ENCODE peak calls at places on chromosomes 13 and 19, in nine cellular contexts. O is tibial nerve, M is endothelial cell of umbilical vein, R is stomach, A is heart left ventricle, F is right lobe of liver, V is uterus, H is sigmoid colon, Z is ovary. J is an unnamed sample.

GRCh38 chr13:98123176-98123575 is 19.7 kb upstream of the FARP1 start:
- DNase-seq in O (no peak), M (no peak), R (no peak), A (no peak), F (no peak), V (no peak), H (no peak), Z (no peak), J (no peak)

GRCh38 chr19:52170863-52171320 is 529 bp downstream of the ZNF836 start:
- DNase-seq in O (no peak), M (peak), R (no peak), A (peak), F (peak), V (peak), H (peak), Z (peak), J (peak)

GRCh38 chr13:24112791-24113190 is 47.7 kb upstream of the SPATA13 start:
- DNase-seq in O (no peak), M (peak), R (no peak), A (no peak), F (no peak), V (no peak), H (no peak), Z (no peak), J (no peak)

GRCh38 chr19:35986664-35987570 is 8.1 kb upstream of the SDHAF1 start:
- DNase-seq in O (no peak), M (no peak), R (no peak), A (peak), F (no peak), V (no peak), H (no peak), Z (no peak), J (no peak)

GRCh38 chr13:111328111-111328802 is 7.8 kb downstream of the TEX29 start:
- DNase-seq in O (no peak), M (no peak), R (no peak), A (no peak), F (no peak), V (no peak), H (no peak), Z (no peak), J (no peak)

GRCh38 chr19:55909801-55910200 is 22.3 kb downstream of the NLRP13 start:
- DNase-seq in O (no peak), M (no peak), R (no peak), A (no peak), F (no peak), V (no peak), H (no peak), Z (no peak), J (no peak)

GRCh38 chr19:41144403-41144802 is 30.2 kb downstream of the CYP2F1 start:
- DNase-seq in O (peak), M (peak), R (peak), A (peak), F (peak), V (peak), H (peak), Z (peak), J (no peak)

GRCh38 chr13:110285991-110286923 is 20.7 kb downstream of the COL4A1 start:
- DNase-seq in O (no peak), M (no peak), R (no peak), A (peak), F (no peak), V (no peak), H (peak), Z (no peak), J (no peak)

GRCh38 chr13:34867590-34867989 is 74.5 kb upstream of the NBEA start:
- DNase-seq in O (no peak), M (no peak), R (no peak), A (no peak), F (no peak), V (no peak), H (no peak), Z (no peak), J (no peak)

GRCh38 chr13:37701972-37702371 is 103.4 kb upstream of the POSTN start:
- DNase-seq in O (peak), M (peak), R (no peak), A (no peak), F (no peak), V (peak), H (no peak), Z (no peak), J (no peak)

GRCh38 chr13:111961236-111961635 is 105.7 kb upstream of the SOX1 start:
- DNase-seq in O (no peak), M (no peak), R (no peak), A (no peak), F (no peak), V (no peak), H (peak), Z (no peak), J (no peak)

GRCh38 chr13:106513025-106513424 is 22.4 kb downstream of the EFNB2 start:
- DNase-seq in O (no peak), M (peak), R (no peak), A (no peak), F (no peak), V (no peak), H (no peak), Z (no peak), J (no peak)

GRCh38 chr19:50481351-50482149 is 4.9 kb upstream of the GARIN5A start:
- DNase-seq in O (no peak), M (no peak), R (no peak), A (no peak), F (no peak), V (no peak), H (no peak), Z (no peak), J (no peak)

GRCh38 chr13:72255908-72256307 is 388.9 kb upstream of the DACH1 start:
- DNase-seq in O (no peak), M (peak), R (no peak), A (no peak), F (no peak), V (no peak), H (no peak), Z (no peak), J (no peak)

GRCh38 chr19:20664917-20665781 is 3.8 kb upstream of the ZNF626 start:
- DNase-seq in O (no peak), M (no peak), R (no peak), A (peak), F (no peak), V (no peak), H (no peak), Z (peak), J (no peak)

GRCh38 chr19:39531834-39532232 is 819 bp downstream of the EID2B start:
- DNase-seq in O (no peak), M (no peak), R (no peak), A (no peak), F (no peak), V (no peak), H (peak), Z (no peak), J (no peak)

GRCh38 chr19:18496167-18496979 is 25.5 kb downstream of the ELL start:
- DNase-seq in O (no peak), M (no peak), R (peak), A (no peak), F (peak), V (no peak), H (no peak), Z (no peak), J (peak)

GRCh38 chr13:106143392-106143791 is 392.1 kb downstream of the EFNB2 start:
- DNase-seq in O (no peak), M (no peak), R (no peak), A (no peak), F (no peak), V (no peak), H (no peak), Z (no peak), J (no peak)

GRCh38 chr13:75250526-75251183 is 231.3 kb downstream of the TBC1D4 start:
- DNase-seq in O (no peak), M (peak), R (no peak), A (peak), F (no peak), V (no peak), H (no peak), Z (no peak), J (no peak)

DNA sequence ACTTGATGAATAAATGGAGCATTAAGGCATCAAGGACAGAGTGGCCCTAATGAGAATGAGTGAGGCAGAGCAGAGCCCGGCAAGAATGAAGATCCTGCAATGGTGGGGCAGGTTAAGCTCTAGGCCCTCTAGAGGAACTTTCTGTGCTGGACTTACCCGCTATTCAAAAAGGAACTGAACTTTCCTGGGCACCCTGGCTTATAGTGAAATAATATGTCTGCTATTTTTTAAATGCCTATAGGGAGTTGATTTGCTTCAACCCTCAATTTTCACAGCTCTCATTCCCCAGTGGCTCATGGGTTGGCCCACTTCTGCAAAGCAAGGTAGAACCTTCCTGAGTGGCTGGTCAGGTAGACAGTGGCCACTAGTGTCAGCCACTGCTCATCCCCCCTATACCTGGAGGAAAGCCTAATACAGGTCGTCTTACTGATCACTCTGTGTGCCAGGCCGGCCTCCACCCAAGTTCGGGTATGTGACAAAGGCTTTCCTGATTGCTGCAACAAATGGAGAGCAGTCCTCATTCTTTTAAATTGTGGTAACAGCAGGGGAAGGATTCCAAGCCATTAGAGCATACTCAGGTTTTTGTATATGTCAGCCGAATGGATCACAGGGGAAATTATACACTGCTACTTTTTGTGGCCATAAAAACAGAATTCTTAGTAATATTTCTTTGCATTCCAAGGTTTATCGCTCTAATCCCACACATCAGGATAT is 103.0 kb downstream of the KL start:
- DNase-seq in O (no peak), M (no peak), R (no peak), A (no peak), F (no peak), V (no peak), H (no peak), Z (no peak), J (no peak)
- TF ChIP-seq POLR2A in O (no peak), M (no peak), R (no peak), A (no peak), F (no peak), V (no peak), H (no peak), Z (no peak), J (no peak)

DNA sequence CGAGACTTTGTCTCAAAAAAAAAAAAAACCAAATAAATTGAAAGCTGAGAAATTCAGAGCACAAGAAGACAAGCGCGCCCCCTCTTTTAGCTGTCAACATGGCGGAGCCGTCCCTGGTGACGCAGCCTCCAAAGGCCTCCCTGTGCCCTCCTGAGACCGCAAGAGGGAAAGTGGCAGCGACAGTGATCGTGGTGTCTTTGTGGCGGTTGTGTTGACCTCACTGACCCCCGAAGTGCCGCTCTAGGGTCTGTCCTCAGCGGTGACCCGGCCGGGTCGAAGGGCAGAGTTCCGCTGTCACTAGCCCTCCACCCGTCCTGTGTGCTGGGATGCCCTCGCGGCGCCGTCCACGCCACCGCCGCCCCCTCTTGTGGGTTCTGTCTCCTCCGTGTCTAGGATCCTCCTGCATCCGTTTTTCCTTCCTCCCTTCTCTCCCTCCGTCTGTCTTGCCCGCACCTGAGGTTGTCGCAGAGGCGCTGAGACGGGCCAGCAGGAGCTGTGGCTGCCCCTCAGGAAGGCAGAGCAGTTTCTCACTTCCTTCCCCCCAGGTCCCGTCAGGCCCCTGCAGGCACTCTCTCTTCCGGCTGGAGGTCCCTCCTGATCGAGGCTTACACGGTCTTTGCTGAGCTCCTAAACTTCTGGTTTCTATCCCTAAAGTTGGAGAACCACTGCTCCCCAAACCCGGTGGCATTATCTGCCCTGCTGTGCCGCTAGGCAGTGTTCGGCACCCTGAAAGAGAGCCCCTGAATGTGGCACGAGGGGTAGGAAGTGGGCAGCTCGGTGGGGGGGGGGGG is 7.2 kb downstream of the UHRF1 start:
- DNase-seq in O (no peak), M (peak), R (no peak), A (no peak), F (no peak), V (no peak), H (no peak), Z (no peak), J (peak)
- H3K27ac ChIP-seq in O (peak), M (peak), R (peak), A (no peak), F (peak), V (no peak), H (peak), Z (no peak), J (peak)

GRCh38 chr13:26629260-26629659 is 71.8 kb downstream of the WASF3 start:
- DNase-seq in O (no peak), M (no peak), R (no peak), A (no peak), F (peak), V (no peak), H (no peak), Z (no peak), J (no peak)
- TF ChIP-seq CTCF in O (no peak), M (no peak), R (no peak), A (no peak), F (peak), V (no peak), H (no peak), Z (no peak), J (no peak)

GRCh38 chr19:2235396-2236284 is 489 bp downstream of the PLEKHJ1 start:
- DNase-seq in O (no peak), M (no peak), R (peak), A (peak), F (no peak), V (no peak), H (no peak), Z (no peak), J (peak)
- TF ChIP-seq POLR2A in O (no peak), M (peak), R (no peak), A (no peak), F (no peak), V (no peak), H (peak), Z (no peak), J (no peak)

DNA sequence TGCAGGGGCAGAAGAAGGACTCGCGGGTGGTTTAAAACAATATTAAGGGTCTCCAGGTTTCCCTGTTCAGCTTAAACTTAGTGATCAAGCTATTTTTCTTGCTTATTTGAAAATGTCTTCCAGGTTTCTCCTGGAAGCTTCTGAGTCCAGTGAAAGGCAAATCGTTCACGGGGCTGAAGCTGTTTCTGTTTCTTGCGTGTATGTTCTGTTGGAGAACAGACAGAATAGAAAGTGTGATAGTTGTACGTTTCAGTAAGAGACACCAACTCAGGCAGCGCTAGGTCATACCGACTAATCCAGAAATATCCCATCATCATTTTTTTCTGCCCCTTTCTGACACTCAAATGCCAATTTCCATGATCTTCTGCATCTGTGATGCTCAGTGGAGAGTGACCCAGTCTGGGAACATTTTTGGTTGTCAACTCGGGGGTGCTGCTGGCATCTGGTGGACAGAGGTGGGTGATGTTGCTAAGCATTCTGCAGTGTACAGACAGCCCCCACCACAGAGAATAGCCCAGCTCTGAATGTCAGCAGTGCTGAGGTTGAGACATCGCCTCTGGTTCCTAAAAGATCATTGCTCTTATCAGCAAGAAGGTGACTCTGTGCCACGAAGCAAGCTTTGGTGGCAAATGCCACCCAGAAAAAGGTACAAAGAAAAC is 4.3 kb downstream of the KLF2 start:
- DNase-seq in O (no peak), M (peak), R (no peak), A (peak), F (no peak), V (no peak), H (no peak), Z (no peak), J (peak)
- H3K27ac ChIP-seq in O (peak), M (peak), R (peak), A (peak), F (no peak), V (peak), H (peak), Z (peak), J (peak)

GRCh38 chr19:15125232-15126067 is 18.2 kb downstream of the SYDE1 start:
- DNase-seq in O (peak), M (peak), R (peak), A (peak), F (peak), V (peak), H (peak), Z (peak), J (peak)
- TF ChIP-seq CTCF in O (peak), M (no peak), R (peak), A (no peak), F (peak), V (peak), H (no peak), Z (no peak), J (peak)

GRCh38 chr19:1081301-1082164 is 13.6 kb downstream of the POLR2E start:
- DNase-seq in O (no peak), M (no peak), R (no peak), A (no peak), F (no peak), V (no peak), H (no peak), Z (no peak), J (no peak)
- TF ChIP-seq POLR2A in O (no peak), M (no peak), R (no peak), A (no peak), F (no peak), V (no peak), H (no peak), Z (no peak), J (no peak)

GRCh38 chr13:84917252-84917878 is 881.9 kb downstream of the SLITRK6 start:
- DNase-seq in O (no peak), M (peak), R (no peak), A (no peak), F (no peak), V (no peak), H (no peak), Z (no peak), J (no peak)
- H3K27ac ChIP-seq in O (no peak), M (no peak), R (no peak), A (no peak), F (no peak), V (no peak), H (no peak), Z (no peak), J (no peak)